ENCODE peak calls at places on chromosomes 5 and 9, in four cellular contexts. Z is GM12891, R is astrocyte of the cerebellum, V is DMS153. C is an unnamed sample.

GRCh38 chr5:16862777-16863176 is 73.3 kb downstream of the MYO10 start:
- DNase-seq in V (no peak), Z (no peak), R (no peak), C (no peak)

GRCh38 chr5:93665649-93666048 is 75.8 kb downstream of the POU5F2 start:
- DNase-seq in V (no peak), R (no peak), Z (no peak), C (no peak)

GRCh38 chr5:55227738-55228430 is 769 bp upstream of the MCIDAS start:
- DNase-seq in Z (peak), V (no peak), R (no peak), C (no peak)

GRCh38 chr9:16824545-16825041 is 45.9 kb downstream of the BNC2 start:
- DNase-seq in Z (no peak), R (no peak), V (peak), C (peak)

GRCh38 chr5:146883496-146883895 is 4.9 kb upstream of the PPP2R2B start:
- DNase-seq in V (no peak), Z (no peak), R (no peak), C (no peak)

GRCh38 chr5:138653502-138653901 is 78.3 kb upstream of the HSPA9 start:
- DNase-seq in V (no peak), R (no peak), Z (no peak), C (peak)

GRCh38 chr5:38923661-38924451 is 78.0 kb downstream of the OSMR start:
- DNase-seq in V (no peak), R (no peak), Z (no peak), C (no peak)

GRCh38 chr5:149731332-149731616 is 1.2 kb downstream of the PPARGC1B start:
- DNase-seq in V (no peak), Z (no peak), R (no peak), C (no peak)

GRCh38 chr5:176803943-176804498 is 6.3 kb upstream of the UNC5A start:
- DNase-seq in Z (no peak), V (no peak), R (peak), C (peak)

GRCh38 chr5:172187118-172188032 is 649 bp downstream of the STK10 start:
- DNase-seq in V (no peak), Z (no peak), R (peak), C (peak)

GRCh38 chr5:13866792-13867191 is 77.7 kb downstream of the DNAH5 start:
- DNase-seq in R (peak), V (no peak), Z (no peak), C (peak)

GRCh38 chr5:37014321-37014720 is 137.8 kb downstream of the NIPBL start:
- DNase-seq in R (no peak), V (no peak), Z (no peak), C (no peak)

GRCh38 chr5:118441034-118441433 is 547.3 kb downstream of the DTWD2 start:
- DNase-seq in R (no peak), Z (no peak), V (no peak), C (no peak)

C was measured in erythroblast.